ENCODE peak calls at places on chromosomes 7 and 10, in six cellular contexts. I, S, F, W, T and J are unnamed samples.

GRCh38 chr10:127762925-127763324 is 25.9 kb downstream of the FOXI2 start:
- DNase-seq in I (no peak), S (no peak), F (no peak), W (no peak), T (no peak), J (no peak)

GRCh38 chr7:76272872-76273271 is 29.6 kb upstream of the HSPB1 start:
- DNase-seq in I (no peak), S (no peak), F (no peak), W (no peak), T (no peak), J (no peak)

GRCh38 chr7:50822716-50823115 is 40.0 kb upstream of the GRB10 start:
- DNase-seq in I (no peak), S (no peak), F (no peak), W (no peak), T (no peak), J (no peak)

GRCh38 chr7:69656890-69657289 is 58.6 kb downstream of the AUTS2 start:
- DNase-seq in I (no peak), S (no peak), F (no peak), W (no peak), T (no peak), J (no peak)

GRCh38 chr10:77873558-77874380 is 52.8 kb downstream of the DLG5 start:
- DNase-seq in I (peak; percentile 38), S (no peak), F (peak; percentile 79), W (peak; percentile 56), T (peak; percentile 68), J (peak; percentile 86)

GRCh38 chr7:139696547-139696946 is 81.3 kb downstream of the HIPK2 start:
- DNase-seq in I (no peak), S (no peak), F (no peak), W (no peak), T (no peak), J (no peak)

GRCh38 chr10:62492012-62492869 is 118.1 kb downstream of the ZNF365 start:
- DNase-seq in I (no peak), S (no peak), F (no peak), W (no peak), T (no peak), J (peak; percentile 79)

GRCh38 chr10:68132391-68132790 is 23.1 kb downstream of the MYPN start:
- DNase-seq in I (no peak), S (no peak), F (no peak), W (no peak), T (no peak), J (no peak)

GRCh38 chr7:156106107-156106426 is 293.8 kb upstream of the SHH start:
- DNase-seq in I (no peak), S (no peak), F (no peak), W (no peak), T (no peak), J (no peak)

GRCh38 chr7:138064856-138065357 is 11.4 kb upstream of the AKR1D1 start:
- DNase-seq in I (no peak), S (no peak), F (no peak), W (no peak), T (no peak), J (no peak)

GRCh38 chr10:70234668-70235447 is 1.6 kb upstream of the PPA1 start:
- DNase-seq in I (no peak), S (no peak), F (no peak), W (no peak), T (peak; percentile 70), J (no peak)

GRCh38 chr10:78961760-78962159 is 107.0 kb upstream of the ZMIZ1 start:
- DNase-seq in I (no peak), S (no peak), F (peak; percentile 24), W (no peak), T (no peak), J (no peak)

GRCh38 chr10:131860806-131861440 is 39.9 kb upstream of the PPP2R2D start:
- DNase-seq in I (no peak), S (no peak), F (peak; percentile 12), W (no peak), T (no peak), J (no peak)

GRCh38 chr7:120272896-120273475 is at the start of gene KCND2:
- DNase-seq in I (no peak), S (no peak), F (peak; percentile 59), W (no peak), T (peak; percentile 48), J (no peak)

GRCh38 chr7:78139335-78139734 is 340.8 kb downstream of the PHTF2 start:
- DNase-seq in I (no peak), S (no peak), F (no peak), W (no peak), T (no peak), J (no peak)

GRCh38 chr10:110903280-110904278 is 15.4 kb downstream of the BBIP1 start:
- DNase-seq in I (no peak), S (no peak), F (no peak), W (no peak), T (no peak), J (no peak)

GRCh38 chr7:2567663-2568238 is 9.0 kb downstream of the IQCE start:
- DNase-seq in I (no peak), S (no peak), F (no peak), W (no peak), T (peak; percentile 45), J (peak; percentile 9)

GRCh38 chr10:90451283-90451682 is 406.6 kb downstream of the HTR7 start:
- DNase-seq in I (no peak), S (no peak), F (no peak), W (no peak), T (no peak), J (peak; percentile 55)

GRCh38 chr7:24406818-24407226 is 122.8 kb downstream of the NPY start:
- DNase-seq in I (no peak), S (no peak), F (no peak), W (no peak), T (no peak), J (no peak)

GRCh38 chr10:101052285-101052684 is 9.5 kb upstream of the KAZALD1 start:
- DNase-seq in I (no peak), S (no peak), F (no peak), W (no peak), T (no peak), J (peak; percentile 67)

GRCh38 chr10:6069101-6069931 is 7.1 kb upstream of the IL2RA start:
- DNase-seq in I (no peak), S (no peak), F (no peak), W (no peak), T (no peak), J (no peak)

GRCh38 chr10:80535671-80536360 is 1.9 kb upstream of the SH2D4B start:
- DNase-seq in I (peak; percentile 71), S (no peak), F (peak; percentile 91), W (peak; percentile 82), T (peak; percentile 68), J (peak; percentile 37)

GRCh38 chr10:115849197-115849596 is 423.8 kb downstream of the GFRA1 start:
- DNase-seq in I (no peak), S (no peak), F (no peak), W (no peak), T (no peak), J (no peak)

GRCh38 chr7:72234086-72234485 is 178.1 kb downstream of the CALN1 start:
- DNase-seq in I (no peak), S (no peak), F (no peak), W (no peak), T (no peak), J (no peak)

GRCh38 chr7:36961097-36961496 is 236.8 kb upstream of the AOAH start:
- DNase-seq in I (no peak), S (no peak), F (no peak), W (no peak), T (no peak), J (no peak)

GRCh38 chr10:34255075-34255474 is 560.0 kb downstream of the PARD3 start:
- DNase-seq in I (no peak), S (no peak), F (no peak), W (peak; percentile 45), T (no peak), J (no peak)

GRCh38 chr10:121823993-121824463 is 103.8 kb downstream of the ATE1 start:
- DNase-seq in I (no peak), S (no peak), F (no peak), W (no peak), T (no peak), J (peak; percentile 66)

GRCh38 chr7:91772100-91772794 is 108.3 kb downstream of the MTERF1 start:
- DNase-seq in I (no peak), S (no peak), F (no peak), W (peak; percentile 36), T (no peak), J (peak; percentile 91)

GRCh38 chr7:91780526-91780925 is 100.0 kb downstream of the MTERF1 start:
- DNase-seq in I (no peak), S (no peak), F (no peak), W (no peak), T (no peak), J (no peak)

GRCh38 chr7:91778416-91778815 is 102.1 kb downstream of the MTERF1 start:
- DNase-seq in I (no peak), S (no peak), F (no peak), W (no peak), T (no peak), J (no peak)

GRCh38 chr7:91776166-91776565 is 104.3 kb downstream of the MTERF1 start:
- DNase-seq in I (no peak), S (no peak), F (no peak), W (no peak), T (no peak), J (no peak)

GRCh38 chr7:91777522-91777921 is 103.0 kb downstream of the MTERF1 start:
- DNase-seq in I (no peak), S (no peak), F (no peak), W (no peak), T (no peak), J (no peak)
- H3K36me3 ChIP-seq in I (no peaks in the 10 kb centered on the region), S (no peaks in the 10 kb centered on the region), F (no peaks in the 10 kb centered on the region), W (no peaks in the 10 kb centered on the region), T (no peaks in the 10 kb centered on the region), J (no peaks in the 10 kb centered on the region)

GRCh38 chr10:4763960-4764428 is 62.0 kb upstream of the AKR1E2 start:
- DNase-seq in I (no peak), S (no peak), F (no peak), W (no peak), T (no peak), J (peak; percentile 80)
- H3K4me3 ChIP-seq in I (no peak overlapping the region), S (no peak overlapping the region), F (no peak overlapping the region), W (no peak overlapping the region), T (no peak overlapping the region), J (no peak overlapping the region)

DNA sequence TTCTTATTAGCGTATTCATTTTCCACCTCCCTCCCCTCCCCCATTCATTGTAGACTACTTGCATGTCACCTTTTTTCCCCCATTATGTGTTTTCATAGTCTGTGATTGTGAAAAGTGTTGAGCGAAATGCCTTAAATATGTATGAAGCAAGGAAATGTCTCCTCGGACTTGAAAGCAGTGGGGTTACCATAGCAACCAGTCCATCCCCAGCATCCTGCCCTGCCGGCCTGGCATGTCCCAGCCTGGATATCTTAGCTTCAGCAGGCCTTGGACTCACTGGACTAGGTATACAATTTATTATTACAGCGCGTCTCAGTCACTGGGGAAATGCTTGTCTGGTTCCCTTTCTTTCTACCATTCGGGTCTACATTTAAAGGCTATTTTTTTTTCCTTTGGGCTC is 283.6 kb downstream of the BICC1 start:
- DNase-seq in I (no peak), S (no peak), F (no peak), W (no peak), T (no peak), J (peak; percentile 40)
- H3K36me3 ChIP-seq in I (no peaks in the 10 kb centered on the region), S (no peaks in the 10 kb centered on the region), F (no peaks in the 10 kb centered on the region), W (no peaks in the 10 kb centered on the region), T (no peaks in the 10 kb centered on the region), J (no peaks in the 10 kb centered on the region)

DNA sequence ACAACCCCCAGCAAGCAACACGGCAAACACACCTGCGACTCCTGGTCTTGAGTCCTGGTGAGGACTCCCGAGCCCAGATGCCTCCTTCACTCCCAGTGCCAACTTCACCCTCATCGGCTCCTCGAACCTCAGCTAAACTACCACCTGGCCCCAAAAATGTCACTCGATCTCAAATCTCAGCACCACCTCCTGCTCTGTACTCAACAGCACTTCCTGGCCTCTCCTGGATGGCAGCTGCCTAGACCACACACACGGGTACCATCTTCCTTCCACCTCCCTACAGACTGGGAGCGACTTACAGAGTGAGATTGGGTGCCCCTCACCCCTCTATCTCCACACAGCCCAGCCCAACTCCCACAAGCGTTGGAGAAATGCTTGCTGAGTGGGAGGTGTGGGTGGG is 123.9 kb upstream of the MGMT start:
- DNase-seq in I (no peak), S (no peak), F (no peak), W (no peak), T (no peak), J (no peak)
- H3K4me3 ChIP-seq in I (no peak overlapping the region), S (no peak overlapping the region), F (no peak overlapping the region), W (no peak overlapping the region), T (no peak overlapping the region), J (no peak overlapping the region)